ENCODE peak calls at places on chromosomes 5 and 9, in eight cellular contexts. One of them, this sample, is unnamed.

GRCh38 chr5:140205216-140205615 is 30.2 kb downstream of the CYSTM1 start:
- DNase-seq in memory B cell: no peak
- DNase-seq in stimulated activated CD8-positive, alpha-beta memory T cell treated with anti-CD3 and anti-CD28 coated beads, Interleukin-2, amount 100 ng/mL, for 48 hours: no peak
- DNase-seq in Right ventricle myocardium superior: no peak
- DNase-seq in occipital lobe: no peak
- DNase-seq in neural progenitor cell: no peak
- DNase-seq in kidney epithelial cell: no peak
- DNase-seq in NCI-H1436: no peak
- DNase-seq in this sample: no peak

GRCh38 chr9:137243626-137244485 is 2.8 kb downstream of the TUBB4B start:
- DNase-seq in NCI-H1436: no peak
- DNase-seq in neural progenitor cell: no peak
- DNase-seq in memory B cell: no peak
- DNase-seq in stimulated activated CD8-positive, alpha-beta memory T cell treated with anti-CD3 and anti-CD28 coated beads, Interleukin-2, amount 100 ng/mL, for 48 hours: no peak
- DNase-seq in kidney epithelial cell: no peak
- DNase-seq in Right ventricle myocardium superior: no peak
- DNase-seq in occipital lobe: no peak
- DNase-seq in this sample: no peak

GRCh38 chr9:112711050-112711689 is 6.7 kb downstream of the INIP start:
- DNase-seq in Right ventricle myocardium superior: no peak
- DNase-seq in kidney epithelial cell: no peak
- DNase-seq in neural progenitor cell: peak; percentile 52
- DNase-seq in occipital lobe: no peak
- DNase-seq in memory B cell: no peak
- DNase-seq in stimulated activated CD8-positive, alpha-beta memory T cell treated with anti-CD3 and anti-CD28 coated beads, Interleukin-2, amount 100 ng/mL, for 48 hours: no peak
- DNase-seq in NCI-H1436: peak; percentile 2
- DNase-seq in this sample: peak; percentile 73

GRCh38 chr5:174327317-174327864 is 281.9 kb downstream of the NSG2 start:
- DNase-seq in memory B cell: no peak
- DNase-seq in Right ventricle myocardium superior: peak; percentile 76
- DNase-seq in stimulated activated CD8-positive, alpha-beta memory T cell treated with anti-CD3 and anti-CD28 coated beads, Interleukin-2, amount 100 ng/mL, for 48 hours: peak; percentile 41
- DNase-seq in kidney epithelial cell: peak; percentile 19
- DNase-seq in NCI-H1436: peak; percentile 29
- DNase-seq in occipital lobe: no peak
- DNase-seq in neural progenitor cell: peak; percentile 94
- DNase-seq in this sample: peak; percentile 83

GRCh38 chr5:130975847-130976246 is 189.2 kb downstream of the HINT1 start:
- DNase-seq in NCI-H1436: no peak
- DNase-seq in occipital lobe: no peak
- DNase-seq in Right ventricle myocardium superior: no peak
- DNase-seq in stimulated activated CD8-positive, alpha-beta memory T cell treated with anti-CD3 and anti-CD28 coated beads, Interleukin-2, amount 100 ng/mL, for 48 hours: no peak
- DNase-seq in kidney epithelial cell: no peak
- DNase-seq in neural progenitor cell: no peak
- DNase-seq in memory B cell: no peak
- DNase-seq in this sample: no peak

GRCh38 chr5:142014911-142015584 is 2.2 kb upstream of the GNPDA1 start:
- DNase-seq in neural progenitor cell: peak; percentile 44
- DNase-seq in memory B cell: peak; percentile 27
- DNase-seq in stimulated activated CD8-positive, alpha-beta memory T cell treated with anti-CD3 and anti-CD28 coated beads, Interleukin-2, amount 100 ng/mL, for 48 hours: peak; percentile 30
- DNase-seq in kidney epithelial cell: peak; percentile 71
- DNase-seq in occipital lobe: no peak
- DNase-seq in NCI-H1436: peak; percentile 57
- DNase-seq in Right ventricle myocardium superior: no peak
- DNase-seq in this sample: peak; percentile 70

GRCh38 chr5:135426102-135427082 is 20.8 kb downstream of the DCANP1 start:
- DNase-seq in stimulated activated CD8-positive, alpha-beta memory T cell treated with anti-CD3 and anti-CD28 coated beads, Interleukin-2, amount 100 ng/mL, for 48 hours: no peak
- DNase-seq in neural progenitor cell: peak; percentile 58
- DNase-seq in occipital lobe: no peak
- DNase-seq in memory B cell: no peak
- DNase-seq in Right ventricle myocardium superior: no peak
- DNase-seq in kidney epithelial cell: no peak
- DNase-seq in NCI-H1436: peak; percentile 36
- DNase-seq in this sample: peak; percentile 67

GRCh38 chr9:136103651-136104487 is 8.8 kb upstream of the NACC2 start:
- DNase-seq in stimulated activated CD8-positive, alpha-beta memory T cell treated with anti-CD3 and anti-CD28 coated beads, Interleukin-2, amount 100 ng/mL, for 48 hours: no peak
- DNase-seq in occipital lobe: no peak
- DNase-seq in NCI-H1436: no peak
- DNase-seq in neural progenitor cell: no peak
- DNase-seq in memory B cell: no peak
- DNase-seq in Right ventricle myocardium superior: no peak
- DNase-seq in kidney epithelial cell: no peak
- DNase-seq in this sample: no peak

GRCh38 chr9:36127652-36128244 is 8.8 kb upstream of the GLIPR2 start:
- DNase-seq in neural progenitor cell: no peak
- DNase-seq in Right ventricle myocardium superior: no peak
- DNase-seq in kidney epithelial cell: no peak
- DNase-seq in NCI-H1436: no peak
- DNase-seq in stimulated activated CD8-positive, alpha-beta memory T cell treated with anti-CD3 and anti-CD28 coated beads, Interleukin-2, amount 100 ng/mL, for 48 hours: no peak
- DNase-seq in memory B cell: no peak
- DNase-seq in occipital lobe: no peak
- DNase-seq in this sample: no peak

GRCh38 chr5:154370119-154370518 is 75.7 kb upstream of the SAP30L start:
- DNase-seq in stimulated activated CD8-positive, alpha-beta memory T cell treated with anti-CD3 and anti-CD28 coated beads, Interleukin-2, amount 100 ng/mL, for 48 hours: no peak
- DNase-seq in neural progenitor cell: peak; percentile 24
- DNase-seq in Right ventricle myocardium superior: no peak
- DNase-seq in NCI-H1436: no peak
- DNase-seq in kidney epithelial cell: no peak
- DNase-seq in memory B cell: no peak
- DNase-seq in occipital lobe: no peak
- DNase-seq in this sample: no peak

GRCh38 chr5:74945561-74946165 is 79.5 kb upstream of the FAM169A start:
- DNase-seq in neural progenitor cell: no peak
- DNase-seq in Right ventricle myocardium superior: no peak
- DNase-seq in NCI-H1436: no peak
- DNase-seq in stimulated activated CD8-positive, alpha-beta memory T cell treated with anti-CD3 and anti-CD28 coated beads, Interleukin-2, amount 100 ng/mL, for 48 hours: peak; percentile 26
- DNase-seq in memory B cell: no peak
- DNase-seq in occipital lobe: no peak
- DNase-seq in kidney epithelial cell: no peak
- DNase-seq in this sample: no peak

GRCh38 chr5:96144289-96144688 is 182.6 kb upstream of the ELL2 start:
- DNase-seq in Right ventricle myocardium superior: no peak
- DNase-seq in stimulated activated CD8-positive, alpha-beta memory T cell treated with anti-CD3 and anti-CD28 coated beads, Interleukin-2, amount 100 ng/mL, for 48 hours: no peak
- DNase-seq in memory B cell: no peak
- DNase-seq in NCI-H1436: no peak
- DNase-seq in neural progenitor cell: peak; percentile 17
- DNase-seq in occipital lobe: no peak
- DNase-seq in kidney epithelial cell: no peak
- DNase-seq in this sample: no peak

GRCh38 chr9:128033609-128034008 is 33.5 kb downstream of the NAIF1 start:
- DNase-seq in occipital lobe: no peak
- DNase-seq in stimulated activated CD8-positive, alpha-beta memory T cell treated with anti-CD3 and anti-CD28 coated beads, Interleukin-2, amount 100 ng/mL, for 48 hours: no peak
- DNase-seq in memory B cell: no peak
- DNase-seq in kidney epithelial cell: no peak
- DNase-seq in Right ventricle myocardium superior: no peak
- DNase-seq in neural progenitor cell: peak; percentile 29
- DNase-seq in NCI-H1436: no peak
- DNase-seq in this sample: no peak

GRCh38 chr9:84393266-84393905 is 52.8 kb upstream of the SLC28A3 start:
- DNase-seq in NCI-H1436: no peak
- DNase-seq in Right ventricle myocardium superior: no peak
- DNase-seq in stimulated activated CD8-positive, alpha-beta memory T cell treated with anti-CD3 and anti-CD28 coated beads, Interleukin-2, amount 100 ng/mL, for 48 hours: no peak
- DNase-seq in kidney epithelial cell: no peak
- DNase-seq in occipital lobe: no peak
- DNase-seq in neural progenitor cell: no peak
- DNase-seq in memory B cell: no peak
- DNase-seq in this sample: no peak

GRCh38 chr5:10199700-10200099 is 50.0 kb downstream of the ATPSCKMT start:
- DNase-seq in neural progenitor cell: no peak
- DNase-seq in occipital lobe: no peak
- DNase-seq in Right ventricle myocardium superior: no peak
- DNase-seq in memory B cell: no peak
- DNase-seq in NCI-H1436: no peak
- DNase-seq in stimulated activated CD8-positive, alpha-beta memory T cell treated with anti-CD3 and anti-CD28 coated beads, Interleukin-2, amount 100 ng/mL, for 48 hours: no peak
- DNase-seq in kidney epithelial cell: no peak
- DNase-seq in this sample: no peak

GRCh38 chr9:32294051-32294600 is 90.3 kb upstream of the ACO1 start:
- DNase-seq in occipital lobe: no peak
- DNase-seq in neural progenitor cell: no peak
- DNase-seq in NCI-H1436: no peak
- DNase-seq in Right ventricle myocardium superior: no peak
- DNase-seq in stimulated activated CD8-positive, alpha-beta memory T cell treated with anti-CD3 and anti-CD28 coated beads, Interleukin-2, amount 100 ng/mL, for 48 hours: no peak
- DNase-seq in kidney epithelial cell: no peak
- DNase-seq in memory B cell: no peak
- DNase-seq in this sample: no peak

GRCh38 chr9:10661376-10661775 is 48.6 kb upstream of the PTPRD start:
- DNase-seq in memory B cell: no peak
- DNase-seq in stimulated activated CD8-positive, alpha-beta memory T cell treated with anti-CD3 and anti-CD28 coated beads, Interleukin-2, amount 100 ng/mL, for 48 hours: no peak
- DNase-seq in neural progenitor cell: no peak
- DNase-seq in occipital lobe: no peak
- DNase-seq in Right ventricle myocardium superior: no peak
- DNase-seq in kidney epithelial cell: no peak
- DNase-seq in NCI-H1436: no peak
- DNase-seq in this sample: no peak

GRCh38 chr9:101063192-101063591 is 34.7 kb downstream of the PLPPR1 start:
- DNase-seq in stimulated activated CD8-positive, alpha-beta memory T cell treated with anti-CD3 and anti-CD28 coated beads, Interleukin-2, amount 100 ng/mL, for 48 hours: no peak
- DNase-seq in kidney epithelial cell: no peak
- DNase-seq in Right ventricle myocardium superior: no peak
- DNase-seq in neural progenitor cell: no peak
- DNase-seq in NCI-H1436: no peak
- DNase-seq in occipital lobe: no peak
- DNase-seq in memory B cell: no peak
- DNase-seq in this sample: no peak

GRCh38 chr5:149387081-149387611 is 8.1 kb upstream of the IL17B start:
- DNase-seq in Right ventricle myocardium superior: no peak
- DNase-seq in kidney epithelial cell: no peak
- DNase-seq in stimulated activated CD8-positive, alpha-beta memory T cell treated with anti-CD3 and anti-CD28 coated beads, Interleukin-2, amount 100 ng/mL, for 48 hours: no peak
- DNase-seq in occipital lobe: no peak
- DNase-seq in neural progenitor cell: no peak
- DNase-seq in NCI-H1436: no peak
- DNase-seq in memory B cell: no peak
- DNase-seq in this sample: peak; percentile 84

GRCh38 chr5:103908327-103909099 is 345.9 kb upstream of the NUDT12 start:
- DNase-seq in NCI-H1436: no peak
- DNase-seq in kidney epithelial cell: no peak
- DNase-seq in stimulated activated CD8-positive, alpha-beta memory T cell treated with anti-CD3 and anti-CD28 coated beads, Interleukin-2, amount 100 ng/mL, for 48 hours: no peak
- DNase-seq in neural progenitor cell: peak; percentile 38
- DNase-seq in memory B cell: no peak
- DNase-seq in occipital lobe: no peak
- DNase-seq in Right ventricle myocardium superior: no peak
- DNase-seq in this sample: no peak

GRCh38 chr5:56575821-56576220 is 239.5 kb upstream of the MAP3K1 start:
- DNase-seq in memory B cell: no peak
- DNase-seq in Right ventricle myocardium superior: no peak
- DNase-seq in stimulated activated CD8-positive, alpha-beta memory T cell treated with anti-CD3 and anti-CD28 coated beads, Interleukin-2, amount 100 ng/mL, for 48 hours: no peak
- DNase-seq in kidney epithelial cell: no peak
- DNase-seq in neural progenitor cell: no peak
- DNase-seq in occipital lobe: no peak
- DNase-seq in NCI-H1436: no peak
- DNase-seq in this sample: no peak

GRCh38 chr5:72328172-72328571 is 8.0 kb downstream of the PTCD2 start:
- DNase-seq in occipital lobe: peak; percentile 69
- DNase-seq in stimulated activated CD8-positive, alpha-beta memory T cell treated with anti-CD3 and anti-CD28 coated beads, Interleukin-2, amount 100 ng/mL, for 48 hours: no peak
- DNase-seq in kidney epithelial cell: no peak
- DNase-seq in Right ventricle myocardium superior: peak; percentile 78
- DNase-seq in neural progenitor cell: no peak
- DNase-seq in NCI-H1436: no peak
- DNase-seq in memory B cell: no peak
- DNase-seq in this sample: peak; percentile 51

GRCh38 chr5:132749506-132749905 is 2.3 kb downstream of the CCNI2 start:
- DNase-seq in kidney epithelial cell: no peak
- DNase-seq in stimulated activated CD8-positive, alpha-beta memory T cell treated with anti-CD3 and anti-CD28 coated beads, Interleukin-2, amount 100 ng/mL, for 48 hours: no peak
- DNase-seq in NCI-H1436: no peak
- DNase-seq in memory B cell: no peak
- DNase-seq in Right ventricle myocardium superior: peak; percentile 20
- DNase-seq in occipital lobe: no peak
- DNase-seq in neural progenitor cell: no peak
- DNase-seq in this sample: no peak

GRCh38 chr5:154708207-154708606 is 47.0 kb upstream of the LARP1 start:
- DNase-seq in neural progenitor cell: no peak
- DNase-seq in occipital lobe: no peak
- DNase-seq in NCI-H1436: no peak
- DNase-seq in kidney epithelial cell: no peak
- DNase-seq in Right ventricle myocardium superior: no peak
- DNase-seq in memory B cell: no peak
- DNase-seq in stimulated activated CD8-positive, alpha-beta memory T cell treated with anti-CD3 and anti-CD28 coated beads, Interleukin-2, amount 100 ng/mL, for 48 hours: no peak
- DNase-seq in this sample: no peak

GRCh38 chr9:134669556-134669955 is 28.0 kb downstream of the COL5A1 start:
- DNase-seq in kidney epithelial cell: no peak
- DNase-seq in occipital lobe: no peak
- DNase-seq in Right ventricle myocardium superior: no peak
- DNase-seq in neural progenitor cell: no peak
- DNase-seq in memory B cell: no peak
- DNase-seq in NCI-H1436: no peak
- DNase-seq in stimulated activated CD8-positive, alpha-beta memory T cell treated with anti-CD3 and anti-CD28 coated beads, Interleukin-2, amount 100 ng/mL, for 48 hours: no peak
- DNase-seq in this sample: no peak

GRCh38 chr5:140023611-140024191 is 19.4 kb downstream of the NRG2 start:
- DNase-seq in memory B cell: no peak
- DNase-seq in NCI-H1436: no peak
- DNase-seq in neural progenitor cell: no peak
- DNase-seq in Right ventricle myocardium superior: no peak
- DNase-seq in kidney epithelial cell: no peak
- DNase-seq in stimulated activated CD8-positive, alpha-beta memory T cell treated with anti-CD3 and anti-CD28 coated beads, Interleukin-2, amount 100 ng/mL, for 48 hours: no peak
- DNase-seq in occipital lobe: no peak
- DNase-seq in this sample: no peak

GRCh38 chr5:116575635-116576042 is 1.0 kb upstream of the SEMA6A start:
- DNase-seq in memory B cell: no peak
- DNase-seq in Right ventricle myocardium superior: peak; percentile 44
- DNase-seq in NCI-H1436: no peak
- DNase-seq in kidney epithelial cell: no peak
- DNase-seq in occipital lobe: no peak
- DNase-seq in stimulated activated CD8-positive, alpha-beta memory T cell treated with anti-CD3 and anti-CD28 coated beads, Interleukin-2, amount 100 ng/mL, for 48 hours: no peak
- DNase-seq in neural progenitor cell: peak; percentile 64
- DNase-seq in this sample: peak; percentile 2

GRCh38 chr5:66829826-66830225 is 233.6 kb downstream of the MAST4 start:
- DNase-seq in memory B cell: no peak
- DNase-seq in neural progenitor cell: peak; percentile 54
- DNase-seq in stimulated activated CD8-positive, alpha-beta memory T cell treated with anti-CD3 and anti-CD28 coated beads, Interleukin-2, amount 100 ng/mL, for 48 hours: no peak
- DNase-seq in NCI-H1436: no peak
- DNase-seq in kidney epithelial cell: peak; percentile 48
- DNase-seq in occipital lobe: no peak
- DNase-seq in Right ventricle myocardium superior: no peak
- DNase-seq in this sample: peak; percentile 92